ENCODE peak calls at places on chromosomes 1 and 21, in eight cellular contexts. J is HFFc6; V is NCI-H2029 treated with DMSO at 0.1 percent for 48 hours; F is activated gamma-delta T cell treated with Interleukin-2 at 50 U/mL for 16 hours; T is stimulated activated CD4-positive, alpha-beta T cell treated with anti-CD3 and anti-CD28 coated beads, TNF-alpha, amount 100 ng/mL, for 1 hour; Y is retina; G is brain microvascular endothelial cell; S is T-helper 1 cell. D is an unnamed sample.

GRCh38 chr1:67833595-67833926 is 294 bp upstream of the GNG12 start:
- DNase-seq in J (peak), G (peak), S (no peak), F (no peak), T (no peak), V (no peak), Y (no peak), D (no peak)

GRCh38 chr1:90781429-90782020 is 64.4 kb upstream of the BARHL2 start:
- DNase-seq in S (no peak), T (no peak), F (no peak), Y (no peak), J (no peak), G (no peak), V (no peak), D (no peak)

GRCh38 chr1:36285450-36286101 is 20.6 kb upstream of the SH3D21 start:
- DNase-seq in F (peak), T (no peak), V (peak), S (peak), J (peak), Y (peak), G (peak), D (no peak)

GRCh38 chr21:41359289-41359688 is 2.5 kb upstream of the MX2 start:
- DNase-seq in Y (no peak), F (no peak), S (no peak), T (no peak), J (no peak), G (no peak), V (no peak), D (no peak)

GRCh38 chr1:65881070-65881594 is 88.4 kb downstream of the PDE4B start:
- DNase-seq in V (no peak), T (no peak), S (no peak), J (peak), Y (no peak), F (no peak), G (no peak), D (peak)

GRCh38 chr1:17397910-17398700 is 26.1 kb downstream of the PADI6 start:
- DNase-seq in T (no peak), G (no peak), F (no peak), J (no peak), Y (no peak), S (no peak), V (no peak), D (no peak)

GRCh38 chr1:23101891-23102688 is 66.6 kb downstream of the LUZP1 start:
- DNase-seq in V (no peak), S (no peak), F (no peak), G (no peak), T (no peak), J (peak), Y (no peak), D (no peak)

GRCh38 chr1:201456499-201457309 is 12.3 kb downstream of the PHLDA3 start:
- DNase-seq in V (no peak), T (no peak), S (no peak), Y (peak), G (peak), J (peak), F (no peak), D (no peak)

GRCh38 chr1:76595024-76595423 is 272.3 kb upstream of the ST6GALNAC5 start:
- DNase-seq in T (no peak), S (no peak), V (no peak), G (no peak), F (no peak), Y (no peak), J (no peak), D (no peak)

GRCh38 chr1:167584581-167584980 is 31.0 kb upstream of the CREG1 start:
- DNase-seq in Y (no peak), F (no peak), S (no peak), V (no peak), G (no peak), T (no peak), J (no peak), D (no peak)

GRCh38 chr1:48492392-48492791 is 20.4 kb upstream of the SPATA6 start:
- DNase-seq in V (peak), G (no peak), J (no peak), S (no peak), T (no peak), F (no peak), Y (no peak), D (no peak)

GRCh38 chr1:203028784-203029553 is 2.7 kb downstream of the PPFIA4 start:
- DNase-seq in T (no peak), G (no peak), V (no peak), Y (peak), F (no peak), S (no peak), J (no peak), D (no peak)

GRCh38 chr1:184632415-184633175 is 122.1 kb downstream of the EDEM3 start:
- DNase-seq in F (no peak), V (no peak), J (no peak), G (no peak), T (no peak), S (no peak), Y (no peak), D (peak)

GRCh38 chr1:205516362-205516761 is 11.9 kb downstream of the CDK18 start:
- DNase-seq in G (no peak), J (no peak), T (no peak), S (no peak), V (no peak), F (no peak), Y (no peak), D (no peak)

GRCh38 chr1:240528566-240528965 is 83.4 kb downstream of the GREM2 start:
- DNase-seq in F (no peak), J (no peak), G (no peak), V (no peak), Y (no peak), S (no peak), T (no peak), D (no peak)

GRCh38 chr1:216705686-216706085 is 17.5 kb downstream of the ESRRG start:
- DNase-seq in S (no peak), F (no peak), Y (no peak), T (no peak), V (no peak), J (no peak), G (no peak), D (no peak)

GRCh38 chr1:230127105-230128054 is 60.3 kb downstream of the GALNT2 start:
- DNase-seq in J (no peak), S (no peak), Y (no peak), V (no peak), F (no peak), G (no peak), T (no peak), D (no peak)

GRCh38 chr21:45818904-45819285 is 162.7 kb upstream of the COL6A1 start:
- DNase-seq in V (no peak), T (peak), Y (no peak), F (peak), G (peak), J (peak), S (no peak), D (no peak)

GRCh38 chr1:175599212-175599681 is 144.1 kb downstream of the TNR start:
- DNase-seq in G (no peak), J (no peak), V (no peak), T (no peak), F (no peak), S (no peak), Y (peak), D (no peak)

GRCh38 chr1:10415211-10415930 is 14.9 kb upstream of the CENPS start:
- DNase-seq in F (no peak), S (no peak), V (no peak), Y (no peak), G (peak), T (no peak), J (peak), D (peak)

GRCh38 chr1:192905049-192905448 is 96.2 kb downstream of the RGS2 start:
- DNase-seq in V (no peak), S (no peak), G (no peak), T (no peak), J (no peak), Y (no peak), F (no peak), D (no peak)

GRCh38 chr1:28656335-28656734 is 7.9 kb downstream of the RNU11 start:
- DNase-seq in V (no peak), G (no peak), Y (no peak), F (no peak), S (no peak), T (no peak), J (no peak), D (no peak)

GRCh38 chr1:236282159-236282716 is 480 bp upstream of the ERO1B start:
- DNase-seq in G (peak), F (no peak), T (no peak), Y (no peak), S (no peak), J (peak), V (no peak), D (no peak)

GRCh38 chr1:97630281-97630680 is 290.6 kb downstream of the DPYD start:
- DNase-seq in T (no peak), S (no peak), V (no peak), Y (peak), F (no peak), G (no peak), J (no peak), D (no peak)

GRCh38 chr1:116988248-116988647 is 13.3 kb upstream of the CD101 start:
- DNase-seq in Y (no peak), F (no peak), J (no peak), S (no peak), V (no peak), G (peak), T (no peak), D (no peak)

GRCh38 chr1:38817958-38818705 is 41.4 kb downstream of the RRAGC start:
- DNase-seq in T (no peak), Y (peak), V (no peak), S (peak), J (no peak), G (no peak), F (peak), D (peak)

GRCh38 chr1:9179450-9179849 is 50.5 kb upstream of the GPR157 start:
- DNase-seq in F (no peak), V (no peak), Y (no peak), T (no peak), G (no peak), S (no peak), J (no peak), D (no peak)

GRCh38 chr1:201786824-201787223 is 42.1 kb upstream of the IPO9 start:
- DNase-seq in Y (no peak), S (no peak), T (no peak), V (no peak), G (no peak), J (no peak), F (no peak), D (no peak)

GRCh38 chr1:44905276-44905675 is 62.2 kb upstream of the PTCH2 start:
- DNase-seq in F (no peak), G (no peak), Y (no peak), T (no peak), J (no peak), S (no peak), V (no peak), D (no peak)

GRCh38 chr21:44766818-44767354 is 34.7 kb downstream of the UBE2G2 start:
- DNase-seq in V (no peak), Y (no peak), G (no peak), F (no peak), J (no peak), T (no peak), S (no peak), D (no peak)

GRCh38 chr1:41622859-41623732 is 138.6 kb upstream of the EDN2 start:
- DNase-seq in S (no peak), T (no peak), F (no peak), Y (no peak), G (no peak), V (peak), J (peak), D (no peak)

GRCh38 chr1:145885738-145886287 is at the start of gene ANKRD35:
- DNase-seq in G (peak), V (peak), J (peak), S (peak), T (peak), Y (peak), F (peak), D (peak)

GRCh38 chr21:44523567-44524181 is 16.3 kb downstream of the KRTAP10-1 start:
- DNase-seq in S (no peak), V (no peak), G (no peak), T (no peak), J (no peak), F (no peak), Y (no peak), D (no peak)